ENCODE peak calls at places on chromosomes 4 and X, in seven cellular contexts. S is ACHN, U is HEK293T, H is GM03348, B is ovary, E is heart left ventricle, K is NCI-H510A treated with DMSO at 0.1 percent for 48 hours. V is an unnamed sample.

GRCh38 chrX:75154871-75155270 is 1.2 kb downstream of the ABCB7 start:
- DNase-seq in S (no peak), E (no peak), U (no peak), H (no peak), K (no peak), B (no peak), V (no peak)

GRCh38 chr4:167282171-167282864 is 48.0 kb upstream of the SPOCK3 start:
- DNase-seq in U (no peak), H (no peak), B (no peak), E (no peak), S (no peak), K (no peak), V (no peak)

GRCh38 chrX:110462957-110463356 is 104.3 kb downstream of the RTL9 start:
- DNase-seq in S (no peak), U (no peak), B (no peak), H (peak; percentile 27), K (no peak), E (no peak), V (peak; percentile 64)

GRCh38 chr4:186743261-186743660 is 19.6 kb upstream of the FAT1 start:
- DNase-seq in H (peak; percentile 16), E (no peak), S (no peak), K (no peak), B (no peak), U (no peak), V (no peak)

GRCh38 chrX:12984629-12985303 is 9.9 kb downstream of the TMSB4X start:
- DNase-seq in H (peak; percentile 52), K (peak; percentile 27), U (no peak), E (no peak), S (no peak), B (no peak), V (no peak)

GRCh38 chrX:82813671-82814078 is 694.4 kb upstream of the POU3F4 start:
- DNase-seq in U (no peak), B (no peak), H (no peak), S (peak; percentile 73), E (no peak), K (no peak), V (no peak)

GRCh38 chrX:27276751-27277150 is 186.4 kb downstream of the PPP4R3C start:
- DNase-seq in B (no peak), U (no peak), E (no peak), S (no peak), H (no peak), K (no peak), V (no peak)

GRCh38 chrX:15834051-15834450 is 20.6 kb downstream of the AP1S2 start:
- DNase-seq in B (no peak), H (no peak), S (no peak), E (no peak), K (no peak), U (no peak), V (no peak)

GRCh38 chr4:40992472-40993298 is 221.7 kb downstream of the APBB2 start:
- DNase-seq in U (no peak), S (peak; percentile 71), E (no peak), B (peak; percentile 46), K (no peak), H (peak; percentile 63), V (no peak)

GRCh38 chrX:109826954-109827708 is 94.1 kb upstream of the ACSL4 start:
- DNase-seq in H (peak; percentile 71), E (no peak), B (no peak), U (no peak), K (no peak), S (peak; percentile 75), V (peak; percentile 61)

GRCh38 chr4:153530996-153531375 is 64.8 kb downstream of the TMEM131L start:
- DNase-seq in B (no peak), U (no peak), H (no peak), S (no peak), E (no peak), K (no peak), V (no peak)

GRCh38 chr4:1608821-1609500 is 75.2 kb downstream of the FAM53A start:
- DNase-seq in H (no peak), E (peak; percentile 31), S (no peak), K (no peak), B (no peak), U (no peak), V (no peak)

GRCh38 chr4:623914-624626 is 1.3 kb upstream of the PDE6B start:
- DNase-seq in U (no peak), S (no peak), K (no peak), H (no peak), E (no peak), B (no peak), V (no peak)

V was measured in NCI-H526.